ENCODE peak calls at places on chromosomes 16 and 17, in ten cellular contexts. M, B, Z, C, P, F, Q, L, E and U are unnamed samples. For H3K4me1, the result is how much of the 10 kb centered on the place peaks cover.

GRCh38 chr16:79049040-79049439 is 551.5 kb downstream of the MAF start:
- DNase-seq in M (no peak), B (no peak), Z (no peak), C (no peak), P (no peak), F (no peak), Q (no peak), L (no peak), E (no peak), U (no peak)

GRCh38 chr16:64290461-64290860 is 831.4 kb downstream of the CDH11 start:
- DNase-seq in M (no peak), B (no peak), Z (no peak), C (no peak), P (no peak), F (no peak), Q (no peak), L (no peak), E (no peak), U (no peak)

GRCh38 chr16:87895641-87896141 is 26.4 kb upstream of the SLC7A5 start:
- DNase-seq in M (no peak), B (no peak), Z (no peak), C (no peak), P (peak), F (no peak), Q (peak), L (peak), E (peak), U (peak)

GRCh38 chr17:77721823-77722160 is 236.7 kb upstream of the TNRC6C start:
- DNase-seq in M (no peak), B (no peak), Z (no peak), C (peak), P (no peak), F (no peak), Q (no peak), L (no peak), E (no peak), U (no peak)

GRCh38 chr17:57605734-57606105 is 139.4 kb downstream of the CCDC182 start:
- DNase-seq in M (no peak), B (no peak), Z (no peak), C (no peak), P (no peak), F (no peak), Q (no peak), L (no peak), E (no peak), U (no peak)

GRCh38 chr17:17077861-17078732 is 35.8 kb downstream of the MPRIP start:
- DNase-seq in M (no peak), B (no peak), Z (peak), C (no peak), P (no peak), F (peak), Q (no peak), L (no peak), E (no peak), U (no peak)

GRCh38 chr16:58428621-58429557 is 36.6 kb downstream of the GINS3 start:
- DNase-seq in M (no peak), B (no peak), Z (no peak), C (no peak), P (no peak), F (no peak), Q (peak), L (no peak), E (no peak), U (no peak)

GRCh38 chr17:68701046-68701445 is 99.9 kb upstream of the FAM20A start:
- DNase-seq in M (no peak), B (no peak), Z (peak), C (no peak), P (no peak), F (no peak), Q (peak), L (no peak), E (no peak), U (no peak)

GRCh38 chr17:40106760-40107265 is 6.4 kb upstream of the NR1D1 start:
- DNase-seq in M (no peak), B (no peak), Z (no peak), C (peak), P (no peak), F (no peak), Q (no peak), L (no peak), E (no peak), U (no peak)

GRCh38 chr16:24689128-24689527 is 40.3 kb upstream of the TNRC6A start:
- DNase-seq in M (no peak), B (no peak), Z (peak), C (peak), P (no peak), F (no peak), Q (peak), L (peak), E (no peak), U (no peak)

GRCh38 chr16:22787456-22788189 is 26.3 kb upstream of the HS3ST2 start:
- DNase-seq in M (no peak), B (no peak), Z (no peak), C (no peak), P (no peak), F (no peak), Q (peak), L (peak), E (no peak), U (no peak)

GRCh38 chr16:75042423-75043174 is 43.8 kb downstream of the ZNRF1 start:
- DNase-seq in M (no peak), B (no peak), Z (no peak), C (no peak), P (no peak), F (no peak), Q (no peak), L (no peak), E (no peak), U (no peak)

GRCh38 chr17:61507667-61508066 is 55.4 kb downstream of the TBX4 start:
- DNase-seq in M (no peak), B (no peak), Z (no peak), C (no peak), P (no peak), F (no peak), Q (no peak), L (no peak), E (no peak), U (no peak)

GRCh38 chr16:77905356-77905920 is 116.9 kb upstream of the CLEC3A start:
- DNase-seq in M (no peak), B (no peak), Z (no peak), C (no peak), P (no peak), F (no peak), Q (no peak), L (no peak), E (no peak), U (no peak)

GRCh38 chr16:83211711-83212110 is 584.9 kb downstream of the CDH13 start:
- DNase-seq in M (no peak), B (no peak), Z (peak), C (no peak), P (no peak), F (no peak), Q (no peak), L (no peak), E (no peak), U (no peak)

GRCh38 chr16:51328708-51329107 is 177.6 kb upstream of the SALL1 start:
- DNase-seq in M (no peak), B (no peak), Z (no peak), C (no peak), P (no peak), F (no peak), Q (peak), L (no peak), E (no peak), U (no peak)

GRCh38 chr16:911604-912321 is 59.0 kb downstream of the LMF1 start:
- DNase-seq in M (no peak), B (no peak), Z (no peak), C (no peak), P (no peak), F (no peak), Q (no peak), L (no peak), E (no peak), U (no peak)

GRCh38 chr17:4920351-4921048 is 11.6 kb upstream of the GP1BA start:
- DNase-seq in M (no peak), B (no peak), Z (no peak), C (no peak), P (no peak), F (no peak), Q (no peak), L (peak), E (no peak), U (peak)

GRCh38 chr16:87652799-87653198 is 50.5 kb downstream of the JPH3 start:
- DNase-seq in M (no peak), B (no peak), Z (peak), C (no peak), P (no peak), F (no peak), Q (no peak), L (no peak), E (no peak), U (peak)

GRCh38 chr17:67569873-67570272 is 147.9 kb upstream of the NOL11 start:
- DNase-seq in M (no peak), B (no peak), Z (no peak), C (peak), P (no peak), F (no peak), Q (no peak), L (peak), E (no peak), U (no peak)

GRCh38 chr17:3557768-3558583 is at the start of gene TRPV3:
- DNase-seq in M (no peak), B (peak), Z (no peak), C (peak), P (peak), F (peak), Q (no peak), L (no peak), E (peak), U (peak)

GRCh38 chr17:28941251-28941650 is 10.1 kb downstream of the PHF12 start:
- DNase-seq in M (no peak), B (no peak), Z (no peak), C (no peak), P (no peak), F (no peak), Q (no peak), L (no peak), E (no peak), U (no peak)

GRCh38 chr17:44522883-44523671 is 19.9 kb upstream of the GPATCH8 start:
- DNase-seq in M (peak), B (no peak), Z (peak), C (peak), P (no peak), F (peak), Q (no peak), L (peak), E (peak), U (no peak)

GRCh38 chr17:42405963-42406495 is 17.0 kb downstream of the CAVIN1 start:
- DNase-seq in M (peak), B (peak), Z (peak), C (peak), P (peak), F (peak), Q (peak), L (peak), E (peak), U (peak)

GRCh38 chr17:47611372-47612350 is 38.1 kb upstream of the KPNB1 start:
- DNase-seq in M (no peak), B (no peak), Z (no peak), C (no peak), P (no peak), F (no peak), Q (peak), L (peak), E (no peak), U (no peak)

GRCh38 chr17:72176902-72177660 is 56.3 kb downstream of the SOX9 start:
- DNase-seq in M (no peak), B (no peak), Z (no peak), C (no peak), P (no peak), F (no peak), Q (peak), L (peak), E (no peak), U (no peak)

GRCh38 chr17:15488557-15488956 is 21.1 kb upstream of the CDRT4 start:
- DNase-seq in M (no peak), B (no peak), Z (no peak), C (no peak), P (no peak), F (no peak), Q (no peak), L (no peak), E (no peak), U (no peak)

GRCh38 chr17:40110026-40110425 is 9.6 kb upstream of the NR1D1 start:
- DNase-seq in M (no peak), B (no peak), Z (no peak), C (peak), P (no peak), F (no peak), Q (no peak), L (no peak), E (no peak), U (peak)

GRCh38 chr16:351804-352520 is 561 bp downstream of the AXIN1 start:
- DNase-seq in M (no peak), B (peak), Z (peak), C (no peak), P (peak), F (no peak), Q (no peak), L (peak), E (peak), U (no peak)

GRCh38 chr17:39604911-39605491 is 2.7 kb downstream of the NEUROD2 start:
- DNase-seq in M (no peak), B (no peak), Z (no peak), C (peak), P (no peak), F (no peak), Q (no peak), L (no peak), E (no peak), U (no peak)

DNA sequence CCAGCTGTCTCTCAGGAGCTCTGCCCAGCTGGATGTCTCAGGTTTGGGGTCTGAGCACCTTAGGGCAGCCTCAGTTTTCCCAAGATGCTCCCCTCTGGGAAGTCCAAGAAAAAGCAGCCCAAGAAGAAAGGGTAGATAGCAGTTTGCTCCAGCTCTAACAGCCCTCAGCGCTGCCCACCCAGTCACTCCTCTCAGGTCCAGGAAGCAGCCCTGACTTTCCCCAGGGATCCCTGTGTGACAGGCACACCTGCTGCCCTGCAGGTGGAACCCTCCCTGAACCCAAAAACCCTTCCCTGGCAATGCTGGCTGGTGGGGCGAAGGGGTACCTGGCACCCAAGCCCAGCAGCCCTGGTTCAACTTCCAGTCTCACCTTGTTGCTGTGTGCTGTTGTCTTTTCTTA is 48.1 kb downstream of the BEAN1 start:
- DNase-seq in M (peak), B (no peak), Z (no peak), C (no peak), P (no peak), F (no peak), Q (no peak), L (no peak), E (no peak), U (no peak)
- H3K4me1 ChIP-seq in M (under half), B (under half), Z (under half), C (under half), P (under half), F (under half), Q (under half), L (under half), E (under half), U (under half)

GRCh38 chr17:81070541-81071246 is 35.7 kb downstream of the BAIAP2 start:
- DNase-seq in M (no peak), B (no peak), Z (no peak), C (no peak), P (no peak), F (no peak), Q (no peak), L (no peak), E (no peak), U (no peak)

GRCh38 chr17:81067331-81067730 is 32.4 kb downstream of the BAIAP2 start:
- DNase-seq in M (no peak), B (no peak), Z (no peak), C (no peak), P (no peak), F (no peak), Q (no peak), L (no peak), E (no peak), U (no peak)

GRCh38 chr17:81066771-81067315 is 31.9 kb downstream of the BAIAP2 start:
- DNase-seq in M (no peak), B (no peak), Z (no peak), C (no peak), P (no peak), F (no peak), Q (no peak), L (no peak), E (no peak), U (no peak)

GRCh38 chr17:81069084-81069645 is 34.2 kb downstream of the BAIAP2 start:
- DNase-seq in M (no peak), B (no peak), Z (no peak), C (no peak), P (no peak), F (peak), Q (no peak), L (no peak), E (no peak), U (no peak)

GRCh38 chr17:81068411-81068810 is 33.5 kb downstream of the BAIAP2 start:
- DNase-seq in M (no peak), B (no peak), Z (no peak), C (no peak), P (no peak), F (no peak), Q (no peak), L (no peak), E (no peak), U (no peak)
- H3K4me1 ChIP-seq in M (under half), B (under half), Z (under half), C (under half), P (under half), F (under half), Q (under half), L (under half), E (under half), U (under half)

GRCh38 chr16:56910654-56911539 is 21.0 kb upstream of the HERPUD1 start:
- DNase-seq in M (peak), B (no peak), Z (peak), C (no peak), P (no peak), F (no peak), Q (peak), L (peak), E (no peak), U (peak)
- H3K4me1 ChIP-seq in M (under half), B (under half), Z (under half), C (under half), P (under half), F (under half), Q (under half), L (under half), E (under half), U (under half)

DNA sequence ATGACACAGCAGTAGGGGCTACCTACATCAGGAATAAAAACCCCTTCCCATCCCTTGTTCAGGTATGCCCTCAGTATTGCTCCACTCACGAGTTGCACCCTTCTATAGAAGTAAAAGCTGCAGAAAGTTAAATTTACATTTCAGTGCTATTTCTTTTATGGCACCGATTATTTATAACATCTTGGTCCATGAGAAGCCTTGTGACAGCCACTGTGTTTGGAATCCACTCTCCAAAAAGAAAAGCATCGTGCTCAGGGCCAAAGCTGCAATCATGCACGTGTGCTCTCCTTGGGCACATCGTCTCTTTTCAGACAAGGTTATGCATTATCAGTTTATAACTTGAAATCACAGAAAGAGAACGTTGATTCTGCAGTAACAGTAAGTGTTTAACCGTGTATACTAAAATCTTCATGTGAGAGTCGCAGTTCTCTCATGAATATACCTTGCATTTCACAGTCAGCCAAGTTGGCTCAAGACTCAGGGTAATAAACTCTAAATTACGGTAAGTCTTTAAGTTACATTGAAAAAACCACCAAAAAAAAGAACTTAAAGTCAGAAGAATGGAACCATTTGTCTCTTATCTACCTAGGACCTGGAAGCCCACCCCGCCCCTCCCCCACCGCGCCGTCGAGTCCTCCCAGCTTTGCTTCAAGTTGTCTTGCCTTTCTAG is 189.6 kb downstream of the CPPED1 start:
- DNase-seq in M (no peak), B (no peak), Z (no peak), C (no peak), P (no peak), F (no peak), Q (no peak), L (no peak), E (no peak), U (no peak)
- H3K4me1 ChIP-seq in M (under half), B (under half), Z (under half), C (under half), P (under half), F (under half), Q (under half), L (under half), E (under half), U (under half)

GRCh38 chr16:30470632-30471007 is 1.9 kb upstream of the ITGAL start:
- DNase-seq in M (no peak), B (no peak), Z (no peak), C (no peak), P (no peak), F (no peak), Q (no peak), L (no peak), E (no peak), U (no peak)

GRCh38 chr16:30474684-30475083 is 2.1 kb downstream of the ITGAL start:
- DNase-seq in M (no peak), B (no peak), Z (no peak), C (no peak), P (no peak), F (no peak), Q (no peak), L (no peak), E (no peak), U (no peak)

GRCh38 chr16:30472328-30472942 is at the start of gene ITGAL:
- DNase-seq in M (peak), B (peak), Z (peak), C (no peak), P (peak), F (no peak), Q (no peak), L (no peak), E (peak), U (peak)

GRCh38 chr16:30474062-30474452 is 1.5 kb downstream of the ITGAL start:
- DNase-seq in M (no peak), B (no peak), Z (no peak), C (no peak), P (no peak), F (no peak), Q (no peak), L (no peak), E (no peak), U (peak)

DNA sequence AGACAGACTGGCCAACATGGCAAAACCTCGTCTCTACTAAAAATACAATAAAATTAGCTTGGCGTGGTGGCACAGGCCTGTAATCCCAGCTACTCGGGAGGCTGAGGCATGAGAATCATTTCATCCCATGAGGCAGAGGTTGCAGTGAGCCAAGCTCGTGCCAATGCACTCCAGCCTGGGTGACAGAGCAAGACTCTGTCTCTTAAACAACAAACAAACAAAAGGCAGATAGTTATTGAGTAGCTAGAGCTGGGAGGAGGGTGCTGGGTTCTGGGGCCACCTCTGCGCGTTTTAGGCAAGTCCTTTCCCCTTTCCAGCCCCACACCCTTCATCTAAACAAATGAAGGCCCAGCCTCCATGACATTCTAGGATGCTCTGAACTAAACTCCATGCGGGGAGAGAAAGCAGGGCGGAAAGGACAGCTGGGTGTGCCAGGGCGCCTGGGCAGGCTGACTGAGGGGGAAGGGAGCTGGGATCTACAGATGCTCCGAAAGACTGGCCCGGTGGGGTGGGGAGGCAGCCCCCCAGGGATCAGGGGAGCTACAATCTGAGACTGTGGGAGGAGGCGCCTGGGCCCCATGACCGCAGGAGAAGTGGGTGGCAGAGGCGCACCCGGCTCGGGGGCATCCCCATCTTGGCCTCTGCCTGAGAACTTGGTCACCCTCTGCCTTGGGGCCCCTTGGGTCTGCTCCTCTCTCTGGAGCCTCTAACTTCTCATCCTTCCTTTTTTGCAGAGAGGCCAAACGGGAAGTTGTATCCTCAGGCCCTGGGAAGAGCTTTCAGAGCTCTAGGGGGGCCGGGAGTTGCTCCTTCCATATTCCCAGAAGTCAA is 904 bp downstream of the ITGAL start:
- DNase-seq in M (no peak), B (no peak), Z (no peak), C (no peak), P (peak), F (no peak), Q (no peak), L (no peak), E (peak), U (peak)
- H3K4me1 ChIP-seq in M (under half), B (half or more), Z (under half), C (under half), P (under half), F (under half), Q (under half), L (under half), E (half or more), U (half or more)

GRCh38 chr16:89322381-89323119 is 105.0 kb downstream of the ZNF778 start:
- DNase-seq in M (no peak), B (no peak), Z (peak), C (peak), P (no peak), F (no peak), Q (peak), L (peak), E (no peak), U (peak)
- H3K4me1 ChIP-seq in M (under half), B (half or more), Z (under half), C (under half), P (half or more), F (half or more), Q (half or more), L (half or more), E (half or more), U (under half)